ENCODE peak calls at places on chromosomes 16 and 17, in six cellular contexts. One of them, this sample, is unnamed.

GRCh38 chr17:10772425-10773380 is 31.2 kb downstream of the TMEM238L start:
- DNase-seq in testis: peak
- DNase-seq in ovary: no peak
- DNase-seq in endothelial cell of umbilical vein: no peak
- DNase-seq in adrenal gland: no peak
- DNase-seq in Peyer's patch: no peak
- DNase-seq in this sample: no peak

GRCh38 chr17:72466199-72466598 is 345.4 kb downstream of the SOX9 start:
- DNase-seq in testis: peak
- DNase-seq in endothelial cell of umbilical vein: no peak
- DNase-seq in Peyer's patch: no peak
- DNase-seq in ovary: no peak
- DNase-seq in adrenal gland: no peak
- DNase-seq in this sample: no peak

GRCh38 chr17:34369196-34369500 is 6.1 kb upstream of the CCL1 start:
- DNase-seq in ovary: no peak
- DNase-seq in endothelial cell of umbilical vein: no peak
- DNase-seq in testis: no peak
- DNase-seq in Peyer's patch: no peak
- DNase-seq in adrenal gland: no peak
- DNase-seq in this sample: no peak

GRCh38 chr17:72749119-72749572 is 343.3 kb downstream of the SLC39A11 start:
- DNase-seq in Peyer's patch: no peak
- DNase-seq in adrenal gland: no peak
- DNase-seq in endothelial cell of umbilical vein: no peak
- DNase-seq in testis: no peak
- DNase-seq in ovary: no peak
- DNase-seq in this sample: no peak

GRCh38 chr17:49494937-49495841 is at the start of gene NGFR:
- DNase-seq in ovary: peak
- DNase-seq in Peyer's patch: peak
- DNase-seq in adrenal gland: no peak
- DNase-seq in endothelial cell of umbilical vein: peak
- DNase-seq in testis: peak
- DNase-seq in this sample: peak

GRCh38 chr16:65936096-65936495 is 430.4 kb upstream of the CDH5 start:
- DNase-seq in testis: no peak
- DNase-seq in endothelial cell of umbilical vein: no peak
- DNase-seq in ovary: no peak
- DNase-seq in adrenal gland: no peak
- DNase-seq in Peyer's patch: no peak
- DNase-seq in this sample: no peak

GRCh38 chr17:30864636-30865035 is 32.9 kb downstream of the ATAD5 start:
- DNase-seq in Peyer's patch: no peak
- DNase-seq in endothelial cell of umbilical vein: no peak
- DNase-seq in ovary: no peak
- DNase-seq in adrenal gland: no peak
- DNase-seq in testis: no peak
- DNase-seq in this sample: no peak

GRCh38 chr16:85094812-85095211 is 17.5 kb downstream of the CIBAR2 start:
- DNase-seq in endothelial cell of umbilical vein: no peak
- DNase-seq in adrenal gland: no peak
- DNase-seq in testis: no peak
- DNase-seq in ovary: no peak
- DNase-seq in Peyer's patch: no peak
- DNase-seq in this sample: no peak

GRCh38 chr17:17305282-17305801 is 2.2 kb downstream of the NT5M start:
- DNase-seq in Peyer's patch: peak
- DNase-seq in testis: peak
- DNase-seq in adrenal gland: no peak
- DNase-seq in endothelial cell of umbilical vein: no peak
- DNase-seq in ovary: no peak
- DNase-seq in this sample: no peak

GRCh38 chr17:78623541-78623940 is 46.3 kb upstream of the DNAH17 start:
- DNase-seq in adrenal gland: no peak
- DNase-seq in endothelial cell of umbilical vein: no peak
- DNase-seq in testis: no peak
- DNase-seq in ovary: no peak
- DNase-seq in Peyer's patch: no peak
- DNase-seq in this sample: no peak

GRCh38 chr17:17999364-18000007 is 26.8 kb downstream of the DRC3 start:
- DNase-seq in testis: no peak
- DNase-seq in Peyer's patch: no peak
- DNase-seq in adrenal gland: no peak
- DNase-seq in endothelial cell of umbilical vein: peak
- DNase-seq in ovary: no peak
- DNase-seq in this sample: no peak

GRCh38 chr16:62035115-62036092 is 834 bp downstream of the CDH8 start:
- DNase-seq in endothelial cell of umbilical vein: no peak
- DNase-seq in adrenal gland: no peak
- DNase-seq in Peyer's patch: no peak
- DNase-seq in testis: peak
- DNase-seq in ovary: no peak
- DNase-seq in this sample: no peak

GRCh38 chr16:13938480-13938879 is 18.5 kb downstream of the ERCC4 start:
- DNase-seq in endothelial cell of umbilical vein: no peak
- DNase-seq in testis: no peak
- DNase-seq in Peyer's patch: no peak
- DNase-seq in ovary: no peak
- DNase-seq in adrenal gland: no peak
- DNase-seq in this sample: no peak

GRCh38 chr17:43671075-43671692 is 9.5 kb upstream of the MEOX1 start:
- DNase-seq in testis: no peak
- DNase-seq in adrenal gland: no peak
- DNase-seq in endothelial cell of umbilical vein: no peak
- DNase-seq in Peyer's patch: no peak
- DNase-seq in ovary: no peak
- DNase-seq in this sample: peak

GRCh38 chr17:49889500-49889899 is 41.6 kb upstream of the TAC4 start:
- DNase-seq in endothelial cell of umbilical vein: no peak
- DNase-seq in ovary: no peak
- DNase-seq in adrenal gland: no peak
- DNase-seq in Peyer's patch: no peak
- DNase-seq in testis: no peak
- DNase-seq in this sample: no peak

GRCh38 chr17:56274491-56274890 is 121.2 kb downstream of the ANKFN1 start:
- DNase-seq in Peyer's patch: no peak
- DNase-seq in ovary: no peak
- DNase-seq in adrenal gland: no peak
- DNase-seq in endothelial cell of umbilical vein: no peak
- DNase-seq in testis: no peak
- DNase-seq in this sample: no peak

GRCh38 chr17:1907216-1907631 is 77.4 kb downstream of the RPA1 start:
- DNase-seq in testis: no peak
- DNase-seq in ovary: no peak
- DNase-seq in adrenal gland: no peak
- DNase-seq in endothelial cell of umbilical vein: no peak
- DNase-seq in Peyer's patch: no peak
- DNase-seq in this sample: no peak

GRCh38 chr17:227581-228222 is 46.3 kb upstream of the DOC2B start:
- DNase-seq in testis: no peak
- DNase-seq in adrenal gland: no peak
- DNase-seq in ovary: no peak
- DNase-seq in endothelial cell of umbilical vein: no peak
- DNase-seq in Peyer's patch: no peak
- DNase-seq in this sample: peak

GRCh38 chr17:4711671-4712111 is 1.3 kb downstream of the ARRB2 start:
- DNase-seq in testis: peak
- DNase-seq in ovary: no peak
- DNase-seq in endothelial cell of umbilical vein: no peak
- DNase-seq in Peyer's patch: peak
- DNase-seq in adrenal gland: no peak
- DNase-seq in this sample: peak

GRCh38 chr17:79188048-79188447 is 113.4 kb downstream of the ENGASE start:
- DNase-seq in Peyer's patch: no peak
- DNase-seq in adrenal gland: no peak
- DNase-seq in ovary: no peak
- DNase-seq in testis: peak
- DNase-seq in endothelial cell of umbilical vein: no peak
- DNase-seq in this sample: no peak

GRCh38 chr17:32875904-32876413 is 965 bp downstream of the MYO1D start:
- DNase-seq in endothelial cell of umbilical vein: peak
- DNase-seq in adrenal gland: no peak
- DNase-seq in testis: no peak
- DNase-seq in Peyer's patch: no peak
- DNase-seq in ovary: no peak
- DNase-seq in this sample: no peak

GRCh38 chr17:12055889-12056288 is 35.2 kb downstream of the MAP2K4 start:
- DNase-seq in testis: no peak
- DNase-seq in Peyer's patch: no peak
- DNase-seq in endothelial cell of umbilical vein: no peak
- DNase-seq in adrenal gland: no peak
- DNase-seq in ovary: no peak
- DNase-seq in this sample: no peak

GRCh38 chr17:19305761-19306159 is 56.8 kb downstream of the B9D1 start:
- DNase-seq in endothelial cell of umbilical vein: no peak
- DNase-seq in testis: no peak
- DNase-seq in ovary: no peak
- DNase-seq in Peyer's patch: no peak
- DNase-seq in adrenal gland: no peak
- DNase-seq in this sample: no peak

GRCh38 chr16:15966420-15967222 is 17.2 kb downstream of the ABCC1 start:
- DNase-seq in endothelial cell of umbilical vein: peak
- DNase-seq in adrenal gland: no peak
- DNase-seq in Peyer's patch: no peak
- DNase-seq in testis: no peak
- DNase-seq in ovary: no peak
- DNase-seq in this sample: peak

GRCh38 chr16:21611546-21612384 is 12.4 kb downstream of the METTL9 start:
- DNase-seq in adrenal gland: no peak
- DNase-seq in testis: no peak
- DNase-seq in endothelial cell of umbilical vein: no peak
- DNase-seq in ovary: no peak
- DNase-seq in Peyer's patch: no peak
- DNase-seq in this sample: no peak

GRCh38 chr16:35197656-35198055 is 1738.2 kb downstream of the TP53TG3F start:
- DNase-seq in endothelial cell of umbilical vein: no peak
- DNase-seq in Peyer's patch: no peak
- DNase-seq in ovary: no peak
- DNase-seq in adrenal gland: no peak
- DNase-seq in testis: no peak
- DNase-seq in this sample: no peak

GRCh38 chr17:67281053-67281452 is 36.1 kb upstream of the HELZ start:
- DNase-seq in Peyer's patch: no peak
- DNase-seq in adrenal gland: no peak
- DNase-seq in endothelial cell of umbilical vein: no peak
- DNase-seq in testis: no peak
- DNase-seq in ovary: no peak
- DNase-seq in this sample: no peak

GRCh38 chr16:48613061-48613957 is 3.3 kb upstream of the N4BP1 start:
- DNase-seq in Peyer's patch: peak
- DNase-seq in ovary: no peak
- DNase-seq in endothelial cell of umbilical vein: no peak
- DNase-seq in adrenal gland: no peak
- DNase-seq in testis: no peak
- DNase-seq in this sample: no peak
- TF ChIP-seq POLR2A in Peyer's patch: no peak
- TF ChIP-seq POLR2A in ovary: no peak
- TF ChIP-seq POLR2A in endothelial cell of umbilical vein: no peak
- TF ChIP-seq POLR2A in adrenal gland: no peak
- TF ChIP-seq POLR2A in testis: no peak
- TF ChIP-seq POLR2A in this sample: no peak

GRCh38 chr16:51049678-51050378 is 101.2 kb downstream of the SALL1 start:
- DNase-seq in Peyer's patch: no peak
- DNase-seq in endothelial cell of umbilical vein: no peak
- DNase-seq in testis: no peak
- DNase-seq in ovary: no peak
- DNase-seq in adrenal gland: no peak
- DNase-seq in this sample: no peak
- H3K27ac ChIP-seq in Peyer's patch: no peak
- H3K27ac ChIP-seq in endothelial cell of umbilical vein: no peak
- H3K27ac ChIP-seq in testis: no peak
- H3K27ac ChIP-seq in ovary: no peak
- H3K27ac ChIP-seq in adrenal gland: no peak
- H3K27ac ChIP-seq in this sample: no peak

DNA sequence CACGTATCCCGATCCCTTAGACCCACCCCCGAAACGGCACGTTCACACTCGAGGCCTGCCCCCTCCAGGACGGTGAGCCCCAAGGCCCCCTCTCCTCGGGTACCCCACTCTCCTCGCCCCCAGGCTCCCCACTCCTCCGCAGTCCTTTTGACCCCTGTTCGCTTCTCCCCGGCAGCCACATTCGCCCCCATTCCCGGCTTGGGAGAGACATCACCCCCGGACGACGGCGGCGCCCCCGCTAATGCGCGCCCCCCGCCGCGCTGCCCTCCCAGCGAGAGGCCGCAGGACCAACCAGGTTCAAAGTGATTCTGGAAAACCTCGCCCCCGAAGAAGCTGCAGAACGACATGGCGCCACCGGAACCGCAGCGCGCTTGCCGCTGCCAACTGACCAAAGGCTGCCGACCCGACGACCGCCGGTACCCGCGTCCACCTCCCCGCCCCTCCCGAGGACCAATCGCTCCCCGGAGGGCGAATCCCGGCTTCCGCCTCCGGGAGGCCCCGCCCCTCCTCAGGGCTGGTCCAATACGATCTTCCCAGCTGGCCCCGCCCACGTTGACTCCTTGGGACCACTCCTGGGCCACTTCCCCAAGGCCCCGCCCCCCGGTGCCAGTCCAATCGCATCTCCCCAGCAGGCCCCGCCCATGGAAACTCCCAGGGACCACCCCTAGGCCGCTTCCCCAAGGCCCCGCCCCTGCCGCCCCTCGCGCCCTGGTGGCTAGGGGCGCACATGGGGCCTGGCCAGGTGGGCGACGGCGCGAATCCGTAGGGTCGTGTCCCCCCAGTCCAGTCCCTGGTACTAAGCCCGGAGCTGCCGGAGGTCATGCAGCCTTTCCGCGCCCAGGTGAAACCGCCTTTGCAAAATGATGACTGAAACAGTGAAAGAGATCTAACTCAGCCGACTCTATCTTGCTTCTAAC is at the start of gene MSRB1:
- DNase-seq in ovary: peak
- DNase-seq in Peyer's patch: peak
- DNase-seq in testis: peak
- DNase-seq in adrenal gland: peak
- DNase-seq in endothelial cell of umbilical vein: peak
- DNase-seq in this sample: peak
- TF ChIP-seq POLR2A in ovary: peak
- TF ChIP-seq POLR2A in Peyer's patch: peak
- TF ChIP-seq POLR2A in testis: peak
- TF ChIP-seq POLR2A in adrenal gland: peak
- TF ChIP-seq POLR2A in endothelial cell of umbilical vein: peak
- TF ChIP-seq POLR2A in this sample: peak

GRCh38 chr17:42423766-42424165 is 710 bp upstream of the CAVIN1 start:
- DNase-seq in endothelial cell of umbilical vein: no peak
- DNase-seq in ovary: no peak
- DNase-seq in adrenal gland: no peak
- DNase-seq in Peyer's patch: no peak
- DNase-seq in testis: no peak
- DNase-seq in this sample: no peak
- H3K27ac ChIP-seq in endothelial cell of umbilical vein: no peak
- H3K27ac ChIP-seq in ovary: peak
- H3K27ac ChIP-seq in adrenal gland: peak
- H3K27ac ChIP-seq in Peyer's patch: peak
- H3K27ac ChIP-seq in testis: no peak
- H3K27ac ChIP-seq in this sample: peak

This sample was measured in heart left ventricle.